ENCODE peak calls at places on chromosomes 13 and 19, in eight cellular contexts. L is AG04450; R is substantia nigra; J is choroid plexus epithelial cell; Z is left colon; D is AG09319; O is stimulated activated CD8-positive, alpha-beta memory T cell treated with anti-CD3 and anti-CD28 coated beads, Interleukin-4, amount 100 ng/mL, for 1 hour; E is M059J. N is an unnamed sample.
A peak's percentile ranks its signal among the peaks of the same experiment; 100 is the strongest.

GRCh38 chr19:28727133-28727834 is 485.7 kb downstream of the UQCRFS1 start:
- DNase-seq in L (no peak), R (no peak), J (peak; percentile 34), Z (peak; percentile 37), D (no peak), O (no peak), E (no peak), N (peak; percentile 91)

GRCh38 chr13:25904830-25905229 is 147.0 kb downstream of the SHISA2 start:
- DNase-seq in L (no peak), R (no peak), J (no peak), Z (no peak), D (no peak), O (no peak), E (no peak), N (no peak)

GRCh38 chr13:112451512-112452379 is 75.6 kb downstream of the SPACA7 start:
- DNase-seq in L (no peak), R (no peak), J (no peak), Z (no peak), D (no peak), O (no peak), E (no peak), N (no peak)

GRCh38 chr13:97621631-97622030 is 187.7 kb downstream of the RAP2A start:
- DNase-seq in L (no peak), R (no peak), J (no peak), Z (no peak), D (no peak), O (no peak), E (no peak), N (no peak)

GRCh38 chr19:18866800-18867123 is 29.2 kb downstream of the CERS1 start:
- DNase-seq in L (no peak), R (no peak), J (no peak), Z (no peak), D (no peak), O (no peak), E (no peak), N (no peak)

GRCh38 chr19:16210168-16210567 is 12.5 kb downstream of the AP1M1 start:
- DNase-seq in L (no peak), R (no peak), J (no peak), Z (no peak), D (no peak), O (no peak), E (no peak), N (no peak)

GRCh38 chr13:94233401-94233800 is 246.1 kb downstream of the DCT start:
- DNase-seq in L (peak; percentile 79), R (no peak), J (peak; percentile 99), Z (no peak), D (peak; percentile 54), O (no peak), E (peak; percentile 79), N (peak; percentile 15)

GRCh38 chr13:84844473-84844872 is 954.7 kb downstream of the SLITRK6 start:
- DNase-seq in L (no peak), R (no peak), J (peak; percentile 37), Z (no peak), D (no peak), O (no peak), E (peak; percentile 7), N (peak; percentile 41)

GRCh38 chr19:49057636-49058234 is at the start of gene CGB7:
- DNase-seq in L (no peak), R (no peak), J (peak; percentile 53), Z (peak; percentile 70), D (no peak), O (no peak), E (peak; percentile 82), N (peak; percentile 86)

GRCh38 chr19:8144273-8144672 is 5.1 kb downstream of the FBN3 start:
- DNase-seq in L (no peak), R (no peak), J (no peak), Z (no peak), D (no peak), O (no peak), E (no peak), N (no peak)

GRCh38 chr19:6092329-6093286 is 17.7 kb downstream of the RFX2 start:
- DNase-seq in L (no peak), R (peak; percentile 6), J (peak; percentile 61), Z (peak; percentile 92), D (peak; percentile 62), O (no peak), E (peak; percentile 95), N (peak; percentile 95)

GRCh38 chr13:110953833-110954532 is 39.1 kb upstream of the ANKRD10 start:
- DNase-seq in L (no peak), R (no peak), J (no peak), Z (no peak), D (no peak), O (no peak), E (no peak), N (no peak)

GRCh38 chr13:59492030-59492636 is 671.6 kb downstream of the DIAPH3 start:
- DNase-seq in L (no peak), R (no peak), J (peak; percentile 51), Z (no peak), D (no peak), O (no peak), E (peak; percentile 18), N (peak; percentile 9)

GRCh38 chr13:23709521-23709920 is 139.3 kb downstream of the TNFRSF19 start:
- DNase-seq in L (no peak), R (no peak), J (peak; percentile 36), Z (no peak), D (no peak), O (no peak), E (peak; percentile 19), N (no peak)

GRCh38 chr19:29893606-29894284 is 48.3 kb upstream of the URI1 start:
- DNase-seq in L (no peak), R (no peak), J (no peak), Z (no peak), D (no peak), O (no peak), E (no peak), N (peak; percentile 80)

GRCh38 chr13:25167349-25167748 is 4.7 kb downstream of the AMER2 start:
- DNase-seq in L (no peak), R (no peak), J (no peak), Z (no peak), D (no peak), O (no peak), E (no peak), N (no peak)

GRCh38 chr19:11781295-11782057 is 14.7 kb downstream of the ZNF441 start:
- DNase-seq in L (no peak), R (no peak), J (no peak), Z (no peak), D (no peak), O (no peak), E (peak; percentile 24), N (no peak)

GRCh38 chr19:33339750-33340029 is 33.8 kb upstream of the CEBPG start:
- DNase-seq in L (no peak), R (no peak), J (no peak), Z (no peak), D (no peak), O (no peak), E (no peak), N (no peak)

GRCh38 chr13:95530178-95530577 is 22.3 kb upstream of the CLDN10 start:
- DNase-seq in L (no peak), R (no peak), J (peak; percentile 41), Z (no peak), D (no peak), O (no peak), E (peak; percentile 88), N (peak; percentile 24)

GRCh38 chr13:51764184-51765141 is 39.5 kb downstream of the DHRS12 start:
- DNase-seq in L (peak; percentile 77), R (peak; percentile 28), J (peak; percentile 81), Z (peak; percentile 68), D (peak; percentile 62), O (peak; percentile 28), E (peak; percentile 84), N (peak; percentile 31)

GRCh38 chr19:46350758-46351159 is 3.9 kb downstream of the PPP5C start:
- DNase-seq in L (no peak), R (no peak), J (no peak), Z (no peak), D (no peak), O (no peak), E (no peak), N (no peak)

GRCh38 chr13:32019612-32020233 is 11.9 kb upstream of the FRY start:
- DNase-seq in L (peak; percentile 63), R (no peak), J (peak; percentile 92), Z (no peak), D (peak; percentile 46), O (no peak), E (peak; percentile 48), N (peak; percentile 91)

GRCh38 chr19:44951179-44952159 is 3.7 kb upstream of the CLPTM1 start:
- DNase-seq in L (peak; percentile 65), R (peak; percentile 70), J (peak; percentile 90), Z (peak; percentile 50), D (peak; percentile 58), O (peak; percentile 39), E (peak; percentile 76), N (peak; percentile 91)